ENCODE peak calls at places on chromosomes 1 and 21, in four cellular contexts. Z, N, V and I are unnamed samples.
A peak's percentile ranks its signal among the peaks of the same experiment; 100 is the strongest.

GRCh38 chr1:226657788-226658537 is 81.1 kb downstream of the ITPKB start:
- DNase-seq in V (no peak), Z (no peak), N (no peak), I (no peak)

GRCh38 chr1:159917533-159917932 is 7.8 kb downstream of the TAGLN2 start:
- DNase-seq in V (peak; percentile 38), Z (no peak), N (no peak), I (no peak)

GRCh38 chr1:45926302-45926701 is 122.9 kb downstream of the MAST2 start:
- DNase-seq in N (no peak), Z (no peak), V (no peak), I (no peak)

GRCh38 chr1:196373798-196374197 is 234.4 kb downstream of the KCNT2 start:
- DNase-seq in V (no peak), Z (no peak), N (no peak), I (no peak)

GRCh38 chr21:26843912-26844257 is 1.3 kb downstream of the ADAMTS1 start:
- DNase-seq in Z (no peak), V (no peak), N (no peak), I (peak; percentile 79)

GRCh38 chr21:23951251-23951650 is 1656.0 kb downstream of the MRPL39 start:
- DNase-seq in V (no peak), N (no peak), Z (no peak), I (peak; percentile 6)

GRCh38 chr1:203726417-203726867 is 38.5 kb upstream of the LAX1 start:
- DNase-seq in Z (no peak), N (no peak), V (no peak), I (no peak)

GRCh38 chr1:1090424-1091343 is 16.6 kb upstream of the RNF223 start:
- DNase-seq in V (peak; percentile 7), N (no peak), Z (no peak), I (no peak)

GRCh38 chr1:111938123-111938522 is 51.3 kb downstream of the KCND3 start:
- DNase-seq in N (no peak), V (no peak), Z (no peak), I (no peak)

GRCh38 chr21:29024474-29025327 is at the start of gene USP16:
- DNase-seq in V (peak; percentile 97), Z (peak; percentile 98), N (peak; percentile 98), I (peak; percentile 98)

GRCh38 chr21:41965447-41966340 is 11.9 kb upstream of the C2CD2 start:
- DNase-seq in N (no peak), V (no peak), Z (no peak), I (no peak)

GRCh38 chr1:43910359-43910758 is 23.2 kb upstream of the ARTN start:
- DNase-seq in N (no peak), V (no peak), Z (no peak), I (no peak)
- TF ChIP-seq CTCF in N (no peak), V (no peak), Z (no peak), I (no peak)

GRCh38 chr1:154752273-154753030 is 117.6 kb downstream of the KCNN3 start:
- DNase-seq in V (no peak), Z (no peak), N (no peak), I (no peak)
- TF ChIP-seq CTCF in V (no peak), Z (no peak), N (peak; percentile 41), I (no peak)

GRCh38 chr1:216566809-216567208 is 143.6 kb upstream of the USH2A start:
- DNase-seq in Z (no peak), V (no peak), N (no peak), I (peak; percentile 16)
- TF ChIP-seq CTCF in Z (peak; percentile 40), V (no peak), N (no peak), I (peak; percentile 46)

GRCh38 chr1:91440845-91441244 is 36.2 kb upstream of the HFM1 start:
- DNase-seq in Z (no peak), V (no peak), N (no peak), I (no peak)
- TF ChIP-seq CTCF in Z (peak; percentile 30), V (no peak), N (peak; percentile 32), I (peak; percentile 10)

GRCh38 chr1:199545780-199546179 is 481.7 kb upstream of the NR5A2 start:
- DNase-seq in V (peak; percentile 10), Z (no peak), N (peak; percentile 9), I (no peak)
- TF ChIP-seq CTCF in V (no peak), Z (peak; percentile 11), N (peak; percentile 42), I (no peak)

GRCh38 chr1:40041466-40041838 is 923 bp downstream of the CAP1 start:
- DNase-seq in V (no peak), N (no peak), Z (no peak), I (no peak)

GRCh38 chr1:40039757-40040510 is 595 bp upstream of the CAP1 start:
- DNase-seq in N (peak; percentile 93), V (peak; percentile 92), Z (peak; percentile 79), I (peak; percentile 53)

GRCh38 chr1:40040511-40041465 is at the start of gene CAP1:
- DNase-seq in V (peak; percentile 100), N (peak; percentile 100), Z (peak; percentile 98), I (peak; percentile 97)

GRCh38 chr1:40038693-40039092 is 1.8 kb upstream of the CAP1 start:
- DNase-seq in Z (no peak), V (no peak), N (no peak), I (no peak)

DNA sequence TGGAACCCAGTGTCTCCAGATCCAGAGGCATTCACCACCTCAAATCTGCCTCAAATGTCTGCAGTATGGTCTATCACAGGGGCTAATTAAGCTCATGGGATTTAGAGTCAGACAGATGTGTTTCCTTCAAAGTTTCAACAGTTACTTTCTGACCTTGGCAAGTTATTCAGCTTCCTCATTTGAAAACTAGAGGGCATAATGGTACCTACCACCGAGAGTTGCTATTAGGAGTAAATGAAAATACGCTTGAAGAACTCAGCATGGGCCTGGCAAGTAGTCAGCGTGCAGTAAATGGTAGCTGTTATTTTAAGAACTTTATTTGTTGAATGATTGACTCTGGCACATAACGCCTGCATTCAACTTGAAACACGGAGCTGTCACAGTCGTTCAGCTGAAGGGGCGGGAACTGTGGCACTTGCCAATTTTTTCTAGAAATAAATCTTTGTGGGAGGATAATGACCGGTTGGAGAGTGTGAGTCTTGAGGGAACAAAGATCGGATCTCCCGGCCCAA is 1.2 kb upstream of the CAP1 start:
- DNase-seq in N (peak; percentile 69), V (no peak), Z (no peak), I (peak; percentile 20)
- TF ChIP-seq CTCF in N (no peak), V (peak; percentile 8), Z (no peak), I (peak; percentile 12)